ENCODE peak calls at places on chromosomes 5 and 9, in ten cellular contexts. One of them, this sample, is unnamed.
A peak's percentile ranks its signal among the peaks of the same experiment; 100 is the strongest.

GRCh38 chr5:136249678-136250266 is 56.8 kb upstream of the SMIM32 start:
- DNase-seq in mammary epithelial cell: peak; percentile 37
- DNase-seq in NB4: peak; percentile 57
- DNase-seq in sigmoid colon: no peak
- DNase-seq in GM12865: peak; percentile 49
- DNase-seq in transverse colon: peak; percentile 55
- DNase-seq in left lung: peak; percentile 39
- DNase-seq in heart right ventricle: peak; percentile 33
- DNase-seq in endothelial cell of umbilical vein: peak; percentile 64
- DNase-seq in lower lobe of right lung: peak; percentile 63
- DNase-seq in this sample: peak; percentile 70

GRCh38 chr9:124770359-124771020 is 621 bp downstream of the NR6A1 start:
- DNase-seq in lower lobe of right lung: peak; percentile 56
- DNase-seq in left lung: no peak
- DNase-seq in mammary epithelial cell: no peak
- DNase-seq in GM12865: peak; percentile 71
- DNase-seq in transverse colon: peak; percentile 46
- DNase-seq in NB4: peak; percentile 59
- DNase-seq in heart right ventricle: no peak
- DNase-seq in endothelial cell of umbilical vein: no peak
- DNase-seq in sigmoid colon: peak; percentile 72
- DNase-seq in this sample: no peak

GRCh38 chr9:88197781-88198345 is 59.6 kb upstream of the SPATA31C2 start:
- DNase-seq in left lung: no peak
- DNase-seq in heart right ventricle: no peak
- DNase-seq in sigmoid colon: no peak
- DNase-seq in GM12865: no peak
- DNase-seq in mammary epithelial cell: peak; percentile 61
- DNase-seq in lower lobe of right lung: no peak
- DNase-seq in NB4: peak; percentile 11
- DNase-seq in transverse colon: no peak
- DNase-seq in endothelial cell of umbilical vein: no peak
- DNase-seq in this sample: peak; percentile 70

GRCh38 chr9:89953824-89954223 is 349.0 kb downstream of the GADD45G start:
- DNase-seq in transverse colon: no peak
- DNase-seq in endothelial cell of umbilical vein: no peak
- DNase-seq in NB4: no peak
- DNase-seq in sigmoid colon: no peak
- DNase-seq in left lung: no peak
- DNase-seq in mammary epithelial cell: no peak
- DNase-seq in lower lobe of right lung: no peak
- DNase-seq in GM12865: no peak
- DNase-seq in heart right ventricle: no peak
- DNase-seq in this sample: no peak

GRCh38 chr9:68851657-68852056 is 146.6 kb downstream of the PIP5K1B start:
- DNase-seq in left lung: no peak
- DNase-seq in mammary epithelial cell: peak; percentile 14
- DNase-seq in GM12865: no peak
- DNase-seq in NB4: no peak
- DNase-seq in heart right ventricle: no peak
- DNase-seq in lower lobe of right lung: no peak
- DNase-seq in transverse colon: no peak
- DNase-seq in sigmoid colon: no peak
- DNase-seq in endothelial cell of umbilical vein: no peak
- DNase-seq in this sample: peak; percentile 16

GRCh38 chr9:77926314-77926959 is 105.2 kb downstream of the GNAQ start:
- DNase-seq in endothelial cell of umbilical vein: peak; percentile 73
- DNase-seq in left lung: no peak
- DNase-seq in mammary epithelial cell: peak; percentile 41
- DNase-seq in transverse colon: no peak
- DNase-seq in GM12865: no peak
- DNase-seq in sigmoid colon: no peak
- DNase-seq in lower lobe of right lung: no peak
- DNase-seq in NB4: no peak
- DNase-seq in heart right ventricle: no peak
- DNase-seq in this sample: peak; percentile 70

GRCh38 chr5:75567710-75568109 is 43.5 kb upstream of the ANKDD1B start:
- DNase-seq in NB4: peak; percentile 74
- DNase-seq in mammary epithelial cell: peak; percentile 25
- DNase-seq in heart right ventricle: no peak
- DNase-seq in transverse colon: no peak
- DNase-seq in lower lobe of right lung: no peak
- DNase-seq in GM12865: peak; percentile 53
- DNase-seq in sigmoid colon: no peak
- DNase-seq in endothelial cell of umbilical vein: peak; percentile 79
- DNase-seq in left lung: no peak
- DNase-seq in this sample: peak; percentile 61

GRCh38 chr5:111223086-111223789 is 946 bp upstream of the CAMK4 start:
- DNase-seq in left lung: no peak
- DNase-seq in heart right ventricle: no peak
- DNase-seq in transverse colon: no peak
- DNase-seq in NB4: no peak
- DNase-seq in GM12865: no peak
- DNase-seq in lower lobe of right lung: no peak
- DNase-seq in sigmoid colon: no peak
- DNase-seq in endothelial cell of umbilical vein: peak; percentile 4
- DNase-seq in mammary epithelial cell: peak; percentile 75
- DNase-seq in this sample: no peak

GRCh38 chr5:114839360-114839759 is 330.3 kb downstream of the TRIM36 start:
- DNase-seq in sigmoid colon: no peak
- DNase-seq in NB4: no peak
- DNase-seq in lower lobe of right lung: no peak
- DNase-seq in left lung: no peak
- DNase-seq in GM12865: no peak
- DNase-seq in endothelial cell of umbilical vein: no peak
- DNase-seq in heart right ventricle: no peak
- DNase-seq in transverse colon: no peak
- DNase-seq in mammary epithelial cell: no peak
- DNase-seq in this sample: no peak

GRCh38 chr9:133782157-133783130 is 44.3 kb upstream of the SARDH start:
- DNase-seq in left lung: peak; percentile 68
- DNase-seq in endothelial cell of umbilical vein: peak; percentile 68
- DNase-seq in transverse colon: peak; percentile 76
- DNase-seq in NB4: peak; percentile 69
- DNase-seq in lower lobe of right lung: peak; percentile 73
- DNase-seq in heart right ventricle: peak; percentile 74
- DNase-seq in sigmoid colon: peak; percentile 78
- DNase-seq in GM12865: peak; percentile 82
- DNase-seq in mammary epithelial cell: peak; percentile 22
- DNase-seq in this sample: peak; percentile 58

GRCh38 chr5:32960340-32961065 is 249.4 kb downstream of the NPR3 start:
- DNase-seq in GM12865: no peak
- DNase-seq in endothelial cell of umbilical vein: no peak
- DNase-seq in lower lobe of right lung: no peak
- DNase-seq in heart right ventricle: no peak
- DNase-seq in transverse colon: no peak
- DNase-seq in mammary epithelial cell: peak; percentile 93
- DNase-seq in sigmoid colon: no peak
- DNase-seq in left lung: no peak
- DNase-seq in NB4: no peak
- DNase-seq in this sample: peak; percentile 10

GRCh38 chr5:173762930-173763329 is 125.2 kb upstream of the CPEB4 start:
- DNase-seq in heart right ventricle: no peak
- DNase-seq in GM12865: no peak
- DNase-seq in sigmoid colon: no peak
- DNase-seq in NB4: peak; percentile 55
- DNase-seq in lower lobe of right lung: no peak
- DNase-seq in transverse colon: no peak
- DNase-seq in mammary epithelial cell: no peak
- DNase-seq in left lung: no peak
- DNase-seq in endothelial cell of umbilical vein: no peak
- DNase-seq in this sample: no peak

GRCh38 chr9:130451004-130451390 is 6.2 kb downstream of the ASS1 start:
- DNase-seq in transverse colon: no peak
- DNase-seq in lower lobe of right lung: no peak
- DNase-seq in endothelial cell of umbilical vein: no peak
- DNase-seq in GM12865: no peak
- DNase-seq in mammary epithelial cell: no peak
- DNase-seq in heart right ventricle: peak; percentile 32
- DNase-seq in sigmoid colon: no peak
- DNase-seq in left lung: no peak
- DNase-seq in NB4: no peak
- DNase-seq in this sample: no peak

GRCh38 chr5:60494144-60494543 is 205.8 kb downstream of the DEPDC1B start:
- DNase-seq in NB4: no peak
- DNase-seq in lower lobe of right lung: no peak
- DNase-seq in transverse colon: no peak
- DNase-seq in left lung: no peak
- DNase-seq in sigmoid colon: no peak
- DNase-seq in GM12865: no peak
- DNase-seq in endothelial cell of umbilical vein: no peak
- DNase-seq in heart right ventricle: no peak
- DNase-seq in mammary epithelial cell: no peak
- DNase-seq in this sample: no peak

GRCh38 chr9:100098241-100098886 is 436 bp downstream of the ERP44 start:
- DNase-seq in heart right ventricle: peak; percentile 50
- DNase-seq in transverse colon: peak; percentile 79
- DNase-seq in GM12865: peak; percentile 72
- DNase-seq in mammary epithelial cell: peak; percentile 91
- DNase-seq in sigmoid colon: peak; percentile 69
- DNase-seq in lower lobe of right lung: peak; percentile 66
- DNase-seq in NB4: peak; percentile 64
- DNase-seq in left lung: peak; percentile 76
- DNase-seq in endothelial cell of umbilical vein: peak; percentile 80
- DNase-seq in this sample: peak; percentile 55

GRCh38 chr5:134794136-134794535 is 35.6 kb downstream of the DDX46 start:
- DNase-seq in transverse colon: no peak
- DNase-seq in sigmoid colon: no peak
- DNase-seq in lower lobe of right lung: no peak
- DNase-seq in heart right ventricle: no peak
- DNase-seq in endothelial cell of umbilical vein: peak; percentile 7
- DNase-seq in NB4: no peak
- DNase-seq in mammary epithelial cell: peak; percentile 2
- DNase-seq in GM12865: no peak
- DNase-seq in left lung: no peak
- DNase-seq in this sample: no peak

GRCh38 chr5:170861855-170862766 is at the start of gene RANBP17:
- DNase-seq in lower lobe of right lung: peak; percentile 76
- DNase-seq in heart right ventricle: peak; percentile 35
- DNase-seq in GM12865: no peak
- DNase-seq in endothelial cell of umbilical vein: peak; percentile 66
- DNase-seq in transverse colon: peak; percentile 55
- DNase-seq in NB4: no peak
- DNase-seq in mammary epithelial cell: peak; percentile 58
- DNase-seq in left lung: peak; percentile 66
- DNase-seq in sigmoid colon: peak; percentile 63
- DNase-seq in this sample: peak; percentile 62

DNA sequence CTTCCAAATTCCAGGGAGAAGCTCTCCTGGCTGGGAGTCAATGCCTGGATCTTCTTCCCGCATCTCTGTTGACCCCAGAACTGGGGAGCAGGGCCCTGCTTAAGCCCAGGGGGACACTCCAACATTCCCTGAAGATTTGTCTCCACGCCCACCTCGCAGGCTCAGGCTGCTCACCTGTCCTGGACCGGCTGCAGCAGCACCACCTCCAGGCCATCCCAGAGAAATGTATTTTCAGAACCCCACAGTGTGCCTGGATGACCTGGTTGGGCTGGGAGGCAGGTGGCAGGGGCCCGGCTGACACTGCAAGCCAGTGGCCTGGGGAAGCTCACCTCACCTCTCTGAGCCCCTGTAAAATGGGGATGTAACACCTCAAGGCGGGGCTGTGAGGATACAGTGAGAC is 27.1 kb upstream of the ZBTB43 start:
- DNase-seq in sigmoid colon: no peak
- DNase-seq in endothelial cell of umbilical vein: no peak
- DNase-seq in NB4: no peak
- DNase-seq in mammary epithelial cell: peak; percentile 21
- DNase-seq in heart right ventricle: no peak
- DNase-seq in transverse colon: no peak
- DNase-seq in GM12865: no peak
- DNase-seq in left lung: no peak
- DNase-seq in lower lobe of right lung: no peak
- DNase-seq in this sample: no peak
- TF ChIP-seq CTCF in sigmoid colon: no peak
- TF ChIP-seq CTCF in endothelial cell of umbilical vein: no peak
- TF ChIP-seq CTCF in NB4: no peak
- TF ChIP-seq CTCF in mammary epithelial cell: peak; percentile 71
- TF ChIP-seq CTCF in heart right ventricle: peak; percentile 9
- TF ChIP-seq CTCF in transverse colon: no peak
- TF ChIP-seq CTCF in GM12865: peak; percentile 13
- TF ChIP-seq CTCF in left lung: no peak
- TF ChIP-seq CTCF in lower lobe of right lung: no peak
- TF ChIP-seq CTCF in this sample: peak; percentile 1

DNA sequence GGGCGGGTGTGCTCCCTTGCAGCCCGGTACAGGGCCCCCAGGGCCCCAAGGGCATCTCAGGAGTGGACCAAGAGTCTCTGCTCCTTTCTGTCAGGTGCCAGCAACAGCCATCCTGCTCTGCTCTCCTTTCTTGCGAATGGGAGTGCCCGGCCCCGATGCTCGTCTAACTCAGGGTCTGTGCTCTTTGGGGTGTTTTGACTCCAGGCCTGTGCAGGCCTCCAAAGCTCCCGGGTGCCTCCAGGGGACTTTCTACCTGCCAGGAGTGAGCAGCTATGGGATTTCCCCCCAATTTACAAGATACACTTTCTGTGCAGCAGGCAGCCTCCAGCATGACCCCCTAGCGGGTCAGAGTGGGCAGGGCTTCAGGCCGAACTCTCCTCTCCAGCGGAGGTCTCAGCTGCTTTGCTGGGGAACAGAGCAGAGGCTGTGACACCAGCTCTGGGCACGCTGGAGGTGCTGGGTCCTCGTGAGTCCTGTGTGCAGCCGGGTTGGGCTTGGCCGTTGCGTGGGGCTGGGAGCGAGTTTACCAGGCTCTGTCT is 3.0 kb downstream of the NRARP start:
- DNase-seq in NB4: no peak
- DNase-seq in heart right ventricle: no peak
- DNase-seq in GM12865: peak; percentile 46
- DNase-seq in mammary epithelial cell: no peak
- DNase-seq in left lung: no peak
- DNase-seq in endothelial cell of umbilical vein: no peak
- DNase-seq in transverse colon: peak; percentile 45
- DNase-seq in sigmoid colon: no peak
- DNase-seq in lower lobe of right lung: no peak
- DNase-seq in this sample: no peak
- H3K4me3 ChIP-seq in NB4: no peak overlapping the region
- H3K4me3 ChIP-seq in heart right ventricle: peak overlapping the region; percentile 65
- H3K4me3 ChIP-seq in GM12865: no peak overlapping the region
- H3K4me3 ChIP-seq in mammary epithelial cell: no peak overlapping the region
- H3K4me3 ChIP-seq in left lung: no peak overlapping the region
- H3K4me3 ChIP-seq in endothelial cell of umbilical vein: peak overlapping the region; percentile 70
- H3K4me3 ChIP-seq in transverse colon: peak overlapping the region; percentile 59
- H3K4me3 ChIP-seq in sigmoid colon: peak overlapping the region; percentile 3
- H3K4me3 ChIP-seq in lower lobe of right lung: peak overlapping the region; percentile 63
- H3K4me3 ChIP-seq in this sample: no peak overlapping the region

GRCh38 chr5:159444441-159445082 is 114.3 kb upstream of the IL12B start:
- DNase-seq in endothelial cell of umbilical vein: peak; percentile 12
- DNase-seq in lower lobe of right lung: no peak
- DNase-seq in left lung: no peak
- DNase-seq in transverse colon: no peak
- DNase-seq in heart right ventricle: no peak
- DNase-seq in GM12865: peak; percentile 55
- DNase-seq in NB4: peak; percentile 66
- DNase-seq in sigmoid colon: no peak
- DNase-seq in mammary epithelial cell: peak; percentile 60
- DNase-seq in this sample: peak; percentile 72
- TF ChIP-seq CTCF in endothelial cell of umbilical vein: no peak
- TF ChIP-seq CTCF in lower lobe of right lung: peak; percentile 30
- TF ChIP-seq CTCF in left lung: peak; percentile 12
- TF ChIP-seq CTCF in transverse colon: peak; percentile 32
- TF ChIP-seq CTCF in heart right ventricle: peak; percentile 64
- TF ChIP-seq CTCF in GM12865: peak; percentile 43
- TF ChIP-seq CTCF in NB4: no peak
- TF ChIP-seq CTCF in sigmoid colon: no peak
- TF ChIP-seq CTCF in mammary epithelial cell: peak; percentile 54
- TF ChIP-seq CTCF in this sample: peak; percentile 54

GRCh38 chr9:15512204-15512603 is 1.4 kb upstream of the PSIP1 start:
- DNase-seq in lower lobe of right lung: no peak
- DNase-seq in transverse colon: no peak
- DNase-seq in GM12865: peak; percentile 37
- DNase-seq in sigmoid colon: no peak
- DNase-seq in left lung: no peak
- DNase-seq in NB4: peak; percentile 35
- DNase-seq in endothelial cell of umbilical vein: no peak
- DNase-seq in heart right ventricle: no peak
- DNase-seq in mammary epithelial cell: no peak
- DNase-seq in this sample: no peak
- H3K4me3 ChIP-seq in lower lobe of right lung: no peak overlapping the region
- H3K4me3 ChIP-seq in transverse colon: no peak overlapping the region
- H3K4me3 ChIP-seq in GM12865: peak overlapping the region; percentile 84
- H3K4me3 ChIP-seq in sigmoid colon: no peak overlapping the region
- H3K4me3 ChIP-seq in left lung: no peak overlapping the region
- H3K4me3 ChIP-seq in NB4: no peak overlapping the region
- H3K4me3 ChIP-seq in endothelial cell of umbilical vein: no peak overlapping the region
- H3K4me3 ChIP-seq in heart right ventricle: no peak overlapping the region
- H3K4me3 ChIP-seq in mammary epithelial cell: no peak overlapping the region
- H3K4me3 ChIP-seq in this sample: no peak overlapping the region

This sample was measured in fibroblast of mammary gland.